ENCODE peak calls at places on chromosomes 7 and 10, in four cellular contexts. F is K562, T is GM12878, O is HepG2. P is an unnamed sample.
A peak's percentile ranks its signal among the peaks of the same experiment; 100 is the strongest.

GRCh38 chr7:133290676-133291332 is 37.9 kb downstream of the EXOC4 start:
- DNase-seq in F (no peak), T (no peak), O (no peak), P (no peak)

GRCh38 chr7:114375914-114376313 is 38.7 kb upstream of the FOXP2 start:
- DNase-seq in F (no peak), T (no peak), O (no peak), P (no peak)

GRCh38 chr7:139016931-139017511 is 18.8 kb downstream of the ZC3HAV1L start:
- DNase-seq in F (peak; percentile 83), T (no peak), O (peak; percentile 68), P (peak; percentile 67)

GRCh38 chr10:118763202-118763988 is 8.6 kb upstream of the CACUL1 start:
- DNase-seq in F (no peak), T (no peak), O (no peak), P (no peak)

GRCh38 chr10:101759354-101760247 is 16.3 kb downstream of the FGF8 start:
- DNase-seq in F (no peak), T (no peak), O (no peak), P (peak; percentile 63)

GRCh38 chr7:15581352-15581951 is 19.6 kb upstream of the AGMO start:
- DNase-seq in F (no peak), T (no peak), O (no peak), P (no peak)

GRCh38 chr7:97845622-97846203 is 26.5 kb downstream of the ASNS start:
- DNase-seq in F (no peak), T (no peak), O (peak; percentile 9), P (no peak)

GRCh38 chr10:91590904-91591791 is 41.7 kb downstream of the PPP1R3C start:
- DNase-seq in F (peak; percentile 80), T (no peak), O (no peak), P (no peak)

GRCh38 chr7:302054-302992 is 12.4 kb downstream of the FOXL3 start:
- DNase-seq in F (no peak), T (no peak), O (no peak), P (no peak)

GRCh38 chr10:97434557-97434956 is 8.6 kb downstream of the PGAM1 start:
- DNase-seq in F (no peak), T (no peak), O (no peak), P (no peak)

GRCh38 chr7:139505563-139505962 is 17.9 kb upstream of the CLEC2L start:
- DNase-seq in F (peak; percentile 71), T (no peak), O (peak; percentile 10), P (no peak)

GRCh38 chr10:120998782-120999285 is 147.7 kb downstream of the WDR11 start:
- DNase-seq in F (no peak), T (no peak), O (no peak), P (no peak)

GRCh38 chr10:107687702-107688101 is 523.2 kb upstream of the SORCS1 start:
- DNase-seq in F (no peak), T (no peak), O (no peak), P (no peak)

GRCh38 chr7:142482899-142483658 is 225.2 kb upstream of the PRSS58 start:
- DNase-seq in F (peak; percentile 59), T (no peak), O (peak; percentile 7), P (peak; percentile 69)

GRCh38 chr7:53624391-53624790 is 589.0 kb downstream of the POM121L12 start:
- DNase-seq in F (no peak), T (no peak), O (no peak), P (no peak)

GRCh38 chr7:30886608-30887011 is 25.0 kb upstream of the AQP1 start:
- DNase-seq in F (no peak), T (no peak), O (no peak), P (no peak)

GRCh38 chr10:93579985-93580711 is 13.7 kb downstream of the FFAR4 start:
- DNase-seq in F (no peak), T (no peak), O (no peak), P (no peak)

GRCh38 chr10:63094405-63094804 is 38.7 kb upstream of the NRBF2 start:
- DNase-seq in F (no peak), T (no peak), O (no peak), P (no peak)

GRCh38 chr10:122243560-122243959 is 27.5 kb upstream of the BTBD16 start:
- DNase-seq in F (no peak), T (no peak), O (no peak), P (no peak)

GRCh38 chr10:62437696-62438095 is 63.5 kb downstream of the ZNF365 start:
- DNase-seq in F (peak; percentile 62), T (no peak), O (peak; percentile 41), P (no peak)

GRCh38 chr10:126935263-126935946 is 30.2 kb downstream of the DOCK1 start:
- DNase-seq in F (no peak), T (no peak), O (no peak), P (no peak)

GRCh38 chr7:28017372-28017771 is 163.2 kb downstream of the JAZF1 start:
- DNase-seq in F (no peak), T (no peak), O (no peak), P (no peak)

GRCh38 chr7:104548861-104549260 is 220.5 kb downstream of the LHFPL3 start:
- DNase-seq in F (no peak), T (no peak), O (no peak), P (no peak)

DNA sequence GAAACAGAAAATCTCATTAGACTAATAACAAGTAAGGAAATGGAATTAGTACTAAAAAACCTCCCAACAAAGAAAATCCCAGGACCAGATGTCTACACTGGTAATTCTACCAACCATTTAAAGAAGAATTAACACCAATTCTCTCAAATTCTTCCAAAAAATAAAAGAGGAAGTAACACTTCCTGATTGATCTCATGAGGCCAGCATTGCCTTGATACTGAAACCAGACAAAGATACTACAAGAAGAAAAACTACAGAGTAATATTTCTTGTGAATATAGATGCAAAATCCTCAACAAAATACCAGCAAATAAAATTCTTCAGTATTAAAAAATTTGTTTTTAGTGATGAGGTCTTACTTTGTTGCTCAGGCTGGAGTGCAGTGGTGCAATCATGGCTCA is 21.3 kb downstream of the GCK start:
- DNase-seq in F (no peak), T (no peak), O (no peak), P (no peak)
- TF ChIP-seq ATF3 in F (no peak), T (no peak), O (no peak), P (no peak)

GRCh38 chr7:137685439-137686164 is 161.2 kb downstream of the DGKI start:
- DNase-seq in F (no peak), T (no peak), O (no peak), P (no peak)

GRCh38 chr7:137681657-137682562 is 164.9 kb downstream of the DGKI start:
- DNase-seq in F (no peak), T (no peak), O (no peak), P (no peak)

GRCh38 chr7:137684316-137684715 is 162.5 kb downstream of the DGKI start:
- DNase-seq in F (no peak), T (no peak), O (no peak), P (no peak)

GRCh38 chr7:137682596-137682995 is 164.2 kb downstream of the DGKI start:
- DNase-seq in F (no peak), T (no peak), O (no peak), P (no peak)

DNA sequence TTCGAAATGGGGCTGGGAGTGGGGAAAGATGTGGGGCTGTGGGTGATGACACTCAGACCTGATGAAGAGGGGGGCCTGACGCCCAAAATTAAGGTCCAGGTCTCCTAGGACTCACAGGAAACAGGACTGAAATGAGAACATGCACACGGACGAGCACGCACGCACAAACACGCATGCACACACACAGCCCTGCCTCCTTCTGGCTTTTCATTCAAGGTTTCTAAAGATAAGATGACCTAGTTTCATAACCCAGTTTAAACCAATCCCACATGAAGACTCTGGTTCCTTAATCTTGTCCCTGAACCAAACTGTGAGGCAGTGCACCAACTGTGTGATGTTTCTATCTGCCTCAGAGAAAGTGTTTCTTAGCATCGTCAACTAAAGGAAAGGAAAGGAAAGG is 162.0 kb downstream of the DGKI start:
- DNase-seq in F (no peak), T (no peak), O (no peak), P (no peak)
- TF ChIP-seq EP300 in F (no peak), T (no peak), O (no peak), P (no peak)

GRCh38 chr10:88975377-88975720 is 15.2 kb upstream of the FAS start:
- DNase-seq in F (no peak), T (no peak), O (no peak), P (no peak)

GRCh38 chr10:88971668-88972067 is 18.9 kb upstream of the FAS start:
- DNase-seq in F (no peak), T (no peak), O (no peak), P (no peak)

GRCh38 chr10:88978463-88978862 is 12.1 kb upstream of the FAS start:
- DNase-seq in F (no peak), T (no peak), O (no peak), P (no peak)

GRCh38 chr10:88974012-88974411 is 16.6 kb upstream of the FAS start:
- DNase-seq in F (no peak), T (no peak), O (no peak), P (no peak)

DNA sequence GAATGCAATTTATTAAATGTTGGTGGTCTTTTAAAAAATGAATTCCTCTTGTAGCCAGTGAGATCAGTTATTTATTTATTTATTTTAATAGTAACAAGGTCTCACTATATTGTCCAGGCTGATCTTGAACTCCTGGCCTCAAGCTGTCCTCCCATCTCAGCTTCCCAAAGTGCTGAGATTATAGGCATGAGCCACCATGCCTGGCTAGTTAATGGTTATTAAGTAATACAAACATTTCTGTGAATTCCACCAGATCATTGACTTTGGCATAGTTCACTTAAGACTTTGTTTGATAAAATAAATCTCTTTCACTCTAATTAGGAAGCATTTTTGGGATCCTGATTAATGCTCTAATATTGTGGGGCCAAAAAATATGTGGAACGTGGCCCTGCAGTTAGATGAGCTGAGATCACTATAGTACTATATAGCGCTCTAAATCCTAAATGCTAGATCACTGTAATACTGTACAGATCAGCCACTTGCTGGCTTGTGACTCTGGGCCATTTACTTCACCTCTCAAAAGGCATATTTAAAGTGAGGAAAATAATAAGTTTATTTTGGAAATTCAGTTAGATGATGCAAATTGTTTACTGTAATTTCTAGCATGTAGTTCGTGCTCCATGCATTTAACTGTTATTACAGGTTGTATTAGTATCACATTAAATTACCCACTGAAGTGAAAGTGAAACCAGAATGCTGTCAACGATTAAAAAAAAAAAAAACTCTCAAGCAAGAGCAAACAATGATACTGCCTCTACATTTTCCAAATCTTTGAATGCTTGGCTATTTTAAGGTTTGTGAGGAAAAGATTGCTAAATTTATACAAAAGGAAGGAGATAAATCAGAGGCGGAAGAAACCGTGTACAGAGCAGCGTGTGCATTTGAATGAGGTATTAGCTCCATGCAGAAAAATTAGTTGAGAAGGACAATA is 15.9 kb upstream of the FAS start:
- DNase-seq in F (no peak), T (no peak), O (no peak), P (no peak)
- TF ChIP-seq ATF3 in F (no peak), T (no peak), O (no peak), P (no peak)

DNA sequence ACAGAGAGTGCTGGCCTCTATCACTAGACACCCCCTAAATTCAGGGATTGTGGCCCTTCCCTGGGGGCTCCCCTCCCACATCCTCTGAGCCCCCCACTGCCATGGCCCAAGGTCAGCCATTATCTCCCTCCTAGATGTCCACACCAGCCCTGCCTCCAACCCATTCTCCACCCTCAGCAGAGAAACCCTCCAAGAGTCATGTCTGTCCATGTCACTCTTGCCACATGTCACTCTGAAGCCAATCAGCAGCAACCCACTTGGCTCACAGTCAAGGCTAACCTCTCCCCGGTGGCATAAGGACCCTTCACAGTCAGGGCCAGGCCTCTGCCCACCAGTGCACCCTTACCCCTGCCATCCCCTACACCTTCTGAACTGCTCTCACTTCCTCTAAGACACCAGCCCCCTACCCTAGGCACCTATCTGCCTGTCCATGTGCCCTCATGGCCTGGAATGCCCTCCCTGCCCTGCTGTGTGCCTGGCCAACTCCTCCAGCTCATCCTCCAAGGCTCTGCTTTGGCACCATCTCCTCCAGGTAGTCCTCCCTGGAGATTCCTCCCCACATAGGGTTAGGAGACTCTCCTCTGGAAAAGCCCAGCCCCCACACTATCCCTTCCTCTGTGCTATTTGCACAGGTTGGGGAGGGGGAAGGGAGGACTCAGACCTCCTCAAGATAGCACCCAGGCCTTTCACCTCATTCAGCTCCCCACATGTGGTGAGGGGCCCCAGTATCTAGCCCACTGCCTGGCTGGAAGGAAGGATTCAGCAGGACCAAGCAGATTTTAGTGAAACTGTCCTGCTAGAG is 83.7 kb downstream of the GRID1 start:
- DNase-seq in F (no peak), T (no peak), O (no peak), P (no peak)
- TF ChIP-seq EP300 in F (no peak), T (no peak), O (no peak), P (no peak)